ENCODE peak calls at places on chromosomes 1 and 21, in six cellular contexts. H, E, O, V, K and M are unnamed samples.

GRCh38 chr1:216330262-216330661 is 93.0 kb downstream of the USH2A start:
- DNase-seq in O (no peak), V (peak; percentile 18), H (no peak), E (no peak), K (no peak), M (no peak)

GRCh38 chr1:116738673-116739370 is 15.4 kb upstream of the CD2 start:
- DNase-seq in H (peak; percentile 81), E (peak; percentile 78), V (no peak), O (peak; percentile 84), K (no peak), M (peak; percentile 64)

GRCh38 chr1:205456383-205456867 is 580 bp upstream of the BLACAT1 start:
- DNase-seq in E (no peak), H (no peak), V (no peak), O (no peak), K (no peak), M (no peak)

GRCh38 chr1:5707566-5708178 is 284.6 kb downstream of the NPHP4 start:
- DNase-seq in H (no peak), V (no peak), E (no peak), O (no peak), K (no peak), M (no peak)

GRCh38 chr1:47180603-47181094 is 9.2 kb downstream of the PDZK1IP1 start:
- DNase-seq in H (no peak), E (no peak), K (peak; percentile 28), O (no peak), V (peak; percentile 43), M (no peak)

GRCh38 chr21:46375560-46376230 is 51.7 kb downstream of the PCNT start:
- DNase-seq in K (no peak), E (no peak), V (no peak), O (no peak), H (no peak), M (no peak)

GRCh38 chr1:147598631-147599361 is 57.5 kb downstream of the BCL9 start:
- DNase-seq in H (peak; percentile 31), O (peak; percentile 62), E (peak; percentile 33), K (no peak), V (no peak), M (peak; percentile 31)

GRCh38 chr1:55869050-55869449 is 653.9 kb upstream of the USP24 start:
- DNase-seq in K (no peak), E (no peak), O (no peak), H (no peak), V (no peak), M (no peak)

GRCh38 chr1:93844262-93845045 is 34.6 kb downstream of the DNTTIP2 start:
- DNase-seq in K (peak; percentile 91), V (peak; percentile 94), H (peak; percentile 66), E (peak; percentile 73), O (peak; percentile 51), M (peak; percentile 62)

GRCh38 chr1:58881471-58881994 is 97.7 kb upstream of the JUN start:
- DNase-seq in V (peak; percentile 75), K (peak; percentile 66), O (peak; percentile 15), E (no peak), H (no peak), M (no peak)

GRCh38 chr21:37675202-37675801 is 241.0 kb downstream of the KCNJ6 start:
- DNase-seq in V (peak; percentile 58), K (peak; percentile 55), O (peak; percentile 77), H (peak; percentile 82), E (peak; percentile 77), M (peak; percentile 76)

GRCh38 chr1:53959664-53960250 is 13.6 kb downstream of the LRRC42 start:
- DNase-seq in V (peak; percentile 43), H (peak; percentile 48), E (no peak), K (peak; percentile 47), O (peak; percentile 15), M (peak; percentile 42)

GRCh38 chr1:93715529-93716126 is 34.0 kb upstream of the BCAR3 start:
- DNase-seq in H (no peak), O (peak; percentile 36), V (no peak), E (peak; percentile 17), K (no peak), M (no peak)

GRCh38 chr1:110616587-110616986 is 10.4 kb upstream of the KCNA2 start:
- DNase-seq in O (no peak), H (peak; percentile 47), K (no peak), E (no peak), V (peak; percentile 42), M (no peak)

GRCh38 chr21:36097427-36098230 is 27.8 kb downstream of the CBR1 start:
- DNase-seq in E (peak; percentile 34), K (peak; percentile 13), O (no peak), V (peak; percentile 52), H (no peak), M (peak; percentile 31)

GRCh38 chr1:190615818-190616217 is 138.2 kb upstream of the BRINP3 start:
- DNase-seq in E (no peak), O (no peak), K (no peak), H (no peak), V (no peak), M (no peak)

GRCh38 chr1:15849775-15850449 is 2.4 kb downstream of the SPEN start:
- DNase-seq in K (peak; percentile 48), V (peak; percentile 46), O (peak; percentile 49), E (no peak), H (peak; percentile 42), M (no peak)

GRCh38 chr1:212247179-212247721 is 38.0 kb upstream of the PPP2R5A start:
- DNase-seq in E (no peak), H (no peak), O (no peak), V (peak; percentile 69), K (peak; percentile 45), M (no peak)

GRCh38 chr1:25782608-25783201 is 17.3 kb upstream of the SELENON start:
- DNase-seq in E (no peak), K (no peak), H (no peak), O (no peak), V (no peak), M (no peak)

GRCh38 chr21:31426235-31426797 is 82.3 kb upstream of the TIAM1 start:
- DNase-seq in O (peak; percentile 28), V (peak; percentile 68), H (peak; percentile 84), E (no peak), K (no peak), M (no peak)

GRCh38 chr1:192892934-192893333 is 84.1 kb downstream of the RGS2 start:
- DNase-seq in E (no peak), V (no peak), O (no peak), K (no peak), H (no peak), M (no peak)

GRCh38 chr1:9942939-9943807 is at the start of the genes LZIC and NMNAT1:
- DNase-seq in E (peak; percentile 90), K (peak; percentile 92), H (peak; percentile 95), O (peak; percentile 95), V (peak; percentile 96), M (peak; percentile 95)

GRCh38 chr1:212485895-212486590 is 53.3 kb downstream of the NENF start:
- DNase-seq in O (no peak), V (peak; percentile 95), E (no peak), K (peak; percentile 88), H (no peak), M (no peak)

GRCh38 chr21:16913010-16913409 is 599.8 kb upstream of the CXADR start:
- DNase-seq in K (no peak), E (no peak), V (no peak), H (no peak), O (no peak), M (no peak)

GRCh38 chr1:42971848-42972291 is 13.2 kb upstream of the SLC2A1 start:
- DNase-seq in H (no peak), E (no peak), V (no peak), K (peak; percentile 91), O (no peak), M (no peak)

GRCh38 chr1:92329356-92330129 is 30.7 kb downstream of the RPAP2 start:
- DNase-seq in V (peak; percentile 96), E (no peak), O (no peak), K (no peak), H (no peak), M (no peak)

GRCh38 chr1:156821801-156822200 is 5.2 kb upstream of the SH2D2A start:
- DNase-seq in V (peak; percentile 63), O (peak; percentile 85), H (no peak), E (no peak), K (peak; percentile 39), M (no peak)

GRCh38 chr1:164756741-164757140 is 197.8 kb downstream of the PBX1 start:
- DNase-seq in K (peak; percentile 68), V (no peak), E (no peak), H (no peak), O (no peak), M (no peak)

GRCh38 chr1:244989813-244990212 is 125.5 kb upstream of the HNRNPU start:
- DNase-seq in V (peak; percentile 57), H (no peak), E (no peak), O (no peak), K (peak; percentile 26), M (no peak)

GRCh38 chr1:40133839-40134238 is 27.3 kb upstream of the RLF start:
- DNase-seq in O (no peak), V (no peak), E (no peak), H (no peak), K (no peak), M (no peak)
- TF ChIP-seq CTCF in O (no peak), V (no peak), E (no peak), H (no peak), K (no peak), M (no peak)

GRCh38 chr1:200129480-200129879 is 102.0 kb downstream of the NR5A2 start:
- DNase-seq in H (peak; percentile 26), O (peak; percentile 46), E (peak; percentile 37), K (no peak), V (no peak), M (no peak)
- TF ChIP-seq CTCF in H (no peak), O (no peak), E (no peak), K (no peak), V (no peak), M (no peak)

DNA sequence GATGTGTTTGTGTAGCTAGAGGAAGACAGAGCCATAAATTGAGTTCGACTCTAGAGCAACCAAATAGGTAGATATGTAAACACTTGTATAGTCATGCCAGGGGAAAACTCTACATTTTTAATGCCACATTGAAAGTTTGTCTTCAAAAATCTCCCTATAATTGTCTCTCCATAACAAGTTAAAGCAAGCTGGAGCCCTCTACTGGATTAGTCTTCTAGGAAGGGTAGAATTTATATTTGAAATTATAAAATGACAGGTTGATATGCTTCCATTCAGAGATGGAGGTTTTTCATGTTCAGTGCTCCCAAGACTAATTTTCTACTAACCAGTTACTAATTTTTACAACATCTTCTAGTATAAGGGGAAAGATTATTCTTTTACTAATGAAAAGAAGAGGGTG is 13.1 kb upstream of the COL24A1 start:
- DNase-seq in E (no peak), K (no peak), H (no peak), O (no peak), V (peak; percentile 43), M (no peak)
- TF ChIP-seq CTCF in E (no peak), K (peak; percentile 6), H (no peak), O (no peak), V (peak; percentile 47), M (no peak)

GRCh38 chr1:21620461-21620860 is 48.7 kb downstream of the RAP1GAP start:
- DNase-seq in O (no peak), E (no peak), H (no peak), V (no peak), K (peak; percentile 17), M (no peak)

GRCh38 chr1:21621051-21621450 is 48.1 kb downstream of the RAP1GAP start:
- DNase-seq in H (no peak), O (no peak), V (no peak), K (no peak), E (no peak), M (no peak)

GRCh38 chr1:21619041-21619947 is 49.9 kb downstream of the RAP1GAP start:
- DNase-seq in E (no peak), K (no peak), H (no peak), O (no peak), V (no peak), M (no peak)

GRCh38 chr1:21621761-21622436 is 47.3 kb downstream of the RAP1GAP start:
- DNase-seq in V (no peak), E (no peak), H (no peak), O (no peak), K (no peak), M (no peak)

GRCh38 chr1:21620011-21620410 is 49.1 kb downstream of the RAP1GAP start:
- DNase-seq in K (no peak), H (no peak), E (no peak), O (no peak), V (no peak), M (no peak)
- TF ChIP-seq CTCF in K (no peak), H (no peak), E (no peak), O (no peak), V (no peak), M (no peak)